ENCODE peak calls at places on chromosomes 13 and 19, in ten cellular contexts. V is A549, X is breast epithelium, E is gastrocnemius medialis, M is sigmoid colon, Q is stomach, T is IMR-90, I is body of pancreas, Y is heart left ventricle, N is transverse colon. A is an unnamed sample. For H3K4me1, the result is how much of the 10 kb centered on the place peaks cover.

GRCh38 chr13:34166406-34166805 is 348.5 kb downstream of the RFC3 start:
- DNase-seq in X (no peak), I (no peak), T (no peak), Y (no peak), Q (no peak), M (no peak), E (no peak), V (no peak), N (no peak), A (no peak)

GRCh38 chr19:16343156-16343555 is 18.5 kb downstream of the KLF2 start:
- DNase-seq in V (no peak), Q (no peak), E (no peak), M (no peak), I (no peak), N (no peak), Y (no peak), T (no peak), X (no peak), A (no peak)

GRCh38 chr19:14821958-14822357 is 13.0 kb downstream of the OR7A5 start:
- DNase-seq in M (no peak), E (no peak), Y (no peak), T (no peak), I (no peak), Q (no peak), N (no peak), X (no peak), V (no peak), A (no peak)

GRCh38 chr13:102962430-102962829 is 103.8 kb downstream of the SLC10A2 start:
- DNase-seq in V (no peak), Q (no peak), Y (no peak), M (no peak), N (no peak), I (no peak), X (no peak), E (no peak), T (no peak), A (no peak)

GRCh38 chr13:40483601-40484000 is 182.8 kb downstream of the FOXO1 start:
- DNase-seq in V (no peak), M (no peak), X (no peak), Q (no peak), I (peak), N (no peak), Y (peak), E (no peak), T (no peak), A (no peak)

GRCh38 chr13:72199640-72200039 is 332.6 kb upstream of the DACH1 start:
- DNase-seq in Q (no peak), Y (no peak), E (no peak), I (no peak), X (no peak), V (no peak), M (no peak), N (no peak), T (no peak), A (no peak)

GRCh38 chr13:67351915-67352314 is 121.8 kb upstream of the PCDH9 start:
- DNase-seq in N (no peak), X (no peak), I (no peak), Y (no peak), V (no peak), T (peak), Q (no peak), M (no peak), E (no peak), A (no peak)

GRCh38 chr19:35299523-35300339 is 7.8 kb downstream of the MAG start:
- DNase-seq in X (no peak), E (no peak), T (no peak), I (no peak), N (no peak), M (no peak), Y (no peak), V (no peak), Q (no peak), A (no peak)

GRCh38 chr13:111926501-111927180 is 140.3 kb upstream of the SOX1 start:
- DNase-seq in X (no peak), E (no peak), N (no peak), Y (no peak), Q (peak), T (no peak), V (no peak), I (no peak), M (no peak), A (no peak)

GRCh38 chr13:44795176-44795575 is 194.1 kb downstream of the NUFIP1 start:
- DNase-seq in I (no peak), E (no peak), T (peak), M (no peak), Y (no peak), X (no peak), N (no peak), Q (no peak), V (no peak), A (no peak)

GRCh38 chr19:55552620-55553019 is 7.3 kb upstream of the SBK3 start:
- DNase-seq in I (no peak), T (peak), V (no peak), M (no peak), N (no peak), E (no peak), Q (no peak), Y (no peak), X (peak), A (no peak)

GRCh38 chr19:4911786-4912672 is 2.7 kb downstream of the UHRF1 start:
- DNase-seq in T (peak), V (peak), N (peak), X (peak), I (peak), E (peak), Q (peak), Y (peak), M (peak), A (peak)

GRCh38 chr13:48508001-48508400 is 24.9 kb downstream of the RCBTB2 start:
- DNase-seq in E (no peak), I (no peak), N (no peak), Q (no peak), X (no peak), T (no peak), M (no peak), Y (no peak), V (no peak), A (no peak)

GRCh38 chr13:84894749-84895148 is 904.5 kb downstream of the SLITRK6 start:
- DNase-seq in I (no peak), M (no peak), T (no peak), V (no peak), N (no peak), E (no peak), Q (no peak), Y (no peak), X (no peak), A (no peak)

GRCh38 chr19:23778566-23778965 is 19.9 kb upstream of the ZNF681 start:
- DNase-seq in M (no peak), I (no peak), E (no peak), Y (no peak), T (no peak), Q (no peak), N (no peak), V (no peak), X (no peak), A (no peak)

GRCh38 chr19:4523306-4524110 is 5.2 kb upstream of the PLIN4 start:
- DNase-seq in E (peak), Y (peak), N (peak), Q (peak), V (peak), X (no peak), M (no peak), I (peak), T (peak), A (no peak)

GRCh38 chr19:6021878-6022569 is 44.1 kb upstream of the RANBP3 start:
- DNase-seq in N (peak), M (peak), E (peak), X (peak), Y (peak), V (peak), Q (peak), I (peak), T (peak), A (peak)

GRCh38 chr13:107743100-107743499 is 472.2 kb downstream of the LIG4 start:
- DNase-seq in T (peak), Q (no peak), M (no peak), X (no peak), V (no peak), E (no peak), Y (no peak), N (no peak), I (no peak), A (no peak)

GRCh38 chr13:97000295-97000925 is 6.1 kb upstream of the OXGR1 start:
- DNase-seq in X (no peak), N (no peak), Q (no peak), M (no peak), E (no peak), V (no peak), T (peak), Y (no peak), I (no peak), A (no peak)

GRCh38 chr13:24459234-24459633 is 53.3 kb downstream of the PARP4 start:
- DNase-seq in N (no peak), M (no peak), Y (no peak), Q (no peak), T (peak), V (no peak), X (no peak), E (no peak), I (no peak), A (no peak)

GRCh38 chr19:15195381-15195964 is 5.3 kb downstream of the NOTCH3 start:
- DNase-seq in X (peak), M (no peak), V (no peak), I (peak), N (peak), Y (peak), Q (peak), T (peak), E (no peak), A (peak)

GRCh38 chr19:40006273-40006691 is 9.4 kb downstream of the ZNF546 start:
- DNase-seq in Y (no peak), X (no peak), I (no peak), N (no peak), Q (no peak), T (peak), E (no peak), V (no peak), M (no peak), A (no peak)

GRCh38 chr13:102799544-102800144 is 725 bp downstream of the BIVM start:
- DNase-seq in V (peak), T (peak), M (peak), E (peak), I (peak), Q (peak), N (peak), Y (peak), X (no peak), A (no peak)

GRCh38 chr13:36819811-36820140 is 754 bp downstream of the RFXAP start:
- DNase-seq in V (peak), I (no peak), E (no peak), Q (no peak), Y (no peak), N (no peak), X (no peak), T (peak), M (no peak), A (no peak)

GRCh38 chr13:25874907-25875306 is 176.9 kb downstream of the SHISA2 start:
- DNase-seq in Q (no peak), X (no peak), T (no peak), V (no peak), I (no peak), M (no peak), N (peak), E (no peak), Y (no peak), A (no peak)

GRCh38 chr13:98144501-98145350 is 1.8 kb downstream of the FARP1 start:
- DNase-seq in I (peak), Q (no peak), V (peak), N (no peak), T (peak), E (no peak), X (no peak), M (no peak), Y (no peak), A (no peak)

GRCh38 chr19:18141031-18141430 is 11.9 kb upstream of the PIK3R2 start:
- DNase-seq in T (no peak), V (no peak), Y (no peak), X (no peak), I (no peak), Q (no peak), N (no peak), E (no peak), M (no peak), A (no peak)

GRCh38 chr13:37608750-37609339 is 10.3 kb upstream of the POSTN start:
- DNase-seq in T (no peak), N (no peak), Y (no peak), X (no peak), V (no peak), M (no peak), Q (no peak), E (no peak), I (no peak), A (no peak)

GRCh38 chr19:31127132-31127967 is 221.9 kb downstream of the TSHZ3 start:
- DNase-seq in T (peak), X (no peak), V (peak), I (no peak), E (no peak), Y (no peak), Q (no peak), N (peak), M (peak), A (peak)

GRCh38 chr19:17575871-17576757 is 20.7 kb downstream of the COLGALT1 start:
- DNase-seq in Q (no peak), T (no peak), M (no peak), E (no peak), I (no peak), N (peak), V (peak), Y (no peak), X (no peak), A (no peak)

GRCh38 chr19:39362682-39363657 is 20.7 kb downstream of the SAMD4B start:
- DNase-seq in Y (no peak), V (no peak), Q (no peak), X (no peak), M (no peak), T (peak), I (no peak), N (no peak), E (no peak), A (no peak)

GRCh38 chr13:97127842-97128241 is 94.3 kb upstream of the MBNL2 start:
- DNase-seq in M (no peak), E (no peak), Y (no peak), N (no peak), X (no peak), I (no peak), Q (no peak), T (no peak), V (no peak), A (no peak)

GRCh38 chr19:46385636-46386035 is 27.7 kb downstream of the CCDC8 start:
- DNase-seq in I (peak), Y (no peak), X (no peak), T (no peak), Q (no peak), E (no peak), N (no peak), V (no peak), M (peak), A (no peak)

GRCh38 chr19:41921280-41922219 is 6.7 kb downstream of the ERFL start:
- DNase-seq in X (no peak), E (no peak), V (no peak), M (no peak), I (no peak), Q (no peak), T (no peak), Y (no peak), N (no peak), A (no peak)

GRCh38 chr19:1019980-1020867 is 699 bp downstream of the TMEM259 start:
- DNase-seq in Q (no peak), I (no peak), M (peak), Y (peak), X (no peak), E (no peak), V (no peak), T (no peak), N (no peak), A (peak)

GRCh38 chr19:1018932-1019615 is 1.8 kb downstream of the TMEM259 start:
- DNase-seq in N (no peak), M (no peak), V (no peak), E (no peak), X (no peak), Y (no peak), I (no peak), T (no peak), Q (no peak), A (no peak)

GRCh38 chr19:1018393-1018792 is 2.5 kb downstream of the TMEM259 start:
- DNase-seq in X (no peak), T (no peak), Q (no peak), V (no peak), Y (no peak), N (no peak), I (no peak), E (no peak), M (no peak), A (no peak)

GRCh38 chr19:1019616-1019961 is 1.3 kb downstream of the TMEM259 start:
- DNase-seq in M (no peak), Y (no peak), N (no peak), T (no peak), Q (no peak), I (no peak), E (no peak), V (no peak), X (no peak), A (no peak)

DNA sequence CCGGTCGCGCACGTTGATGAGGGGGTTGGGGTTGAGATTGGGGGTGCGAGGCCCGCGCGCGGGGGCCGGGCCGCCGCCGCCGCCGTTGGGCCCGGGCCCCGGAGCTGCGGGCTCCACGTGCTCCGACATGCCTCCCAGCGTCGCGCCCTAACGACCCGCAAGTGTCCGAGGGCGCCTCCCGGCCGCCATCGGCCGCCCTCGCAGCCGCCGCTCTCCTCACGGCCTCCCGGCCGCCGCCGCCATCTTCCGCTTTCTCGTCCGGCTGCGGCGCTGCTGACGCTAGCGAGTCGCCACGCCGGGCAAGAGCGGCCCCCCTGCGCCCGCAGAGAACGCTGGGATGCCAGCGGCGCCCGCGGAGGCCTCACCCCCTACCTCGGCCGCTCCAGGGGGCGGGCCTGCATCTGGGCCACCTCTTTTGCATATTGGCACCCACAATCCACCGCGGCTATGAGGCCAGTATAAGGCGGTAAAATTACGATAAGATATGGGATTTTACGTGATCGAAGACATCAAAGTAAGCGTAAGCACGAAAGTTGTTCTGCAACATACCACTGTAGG is at the start of gene TMEM259:
- DNase-seq in E (peak), M (peak), V (peak), Y (peak), X (peak), Q (peak), T (peak), N (peak), I (peak), A (peak)
- TF ChIP-seq POLR2A in E (peak), M (no peak), V (peak), Y (peak), X (no peak), Q (no peak), T (no peak), N (peak), I (peak), A (peak)

GRCh38 chr13:113849546-113849945 is 14.3 kb downstream of the GAS6 start:
- DNase-seq in Q (no peak), X (no peak), N (no peak), E (no peak), I (no peak), V (no peak), T (no peak), Y (no peak), M (no peak), A (no peak)
- H3K4me1 ChIP-seq in Q (half or more), X (under half), N (under half), E (under half), I (under half), V (under half), T (under half), Y (half or more), M (under half), A (under half)

GRCh38 chr19:48724796-48725753 is 5.5 kb upstream of the MAMSTR start:
- DNase-seq in M (peak), T (peak), Y (peak), N (peak), Q (no peak), X (no peak), I (peak), E (no peak), V (peak), A (peak)
- H3K4me3 ChIP-seq in M (no peak), T (no peak), Y (no peak), N (no peak), Q (no peak), X (peak), I (no peak), E (no peak), V (no peak), A (no peak)

DNA sequence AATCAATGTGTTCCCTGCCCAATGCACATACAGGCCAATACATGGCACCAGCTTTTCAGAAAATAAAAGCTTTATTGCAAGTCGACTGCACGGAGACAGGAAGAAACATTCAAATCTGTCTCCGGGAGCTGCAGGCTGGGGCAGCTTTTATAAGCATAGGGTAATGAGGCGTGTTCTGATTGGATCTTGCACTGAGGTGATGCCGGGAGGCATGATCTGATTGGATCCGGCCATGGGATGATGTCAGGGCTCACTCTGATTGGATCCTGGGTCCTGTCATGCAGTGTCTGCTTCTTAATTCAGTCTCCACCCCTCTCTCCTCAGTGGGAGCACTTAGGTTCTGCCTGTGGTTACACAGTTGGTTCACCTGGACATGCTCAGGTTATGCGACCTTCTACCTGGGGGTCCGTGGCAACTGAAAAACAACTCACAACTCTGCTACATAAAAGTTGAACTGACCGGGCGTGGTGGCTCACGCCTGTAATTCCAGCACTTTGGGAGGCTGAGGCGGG is 11.8 kb upstream of the FBN3 start:
- DNase-seq in Y (no peak), T (no peak), E (no peak), I (peak), V (peak), N (no peak), Q (peak), M (no peak), X (no peak), A (no peak)
- TF ChIP-seq POLR2A in Y (no peak), T (no peak), E (no peak), I (no peak), V (no peak), N (no peak), Q (no peak), M (no peak), X (no peak), A (no peak)

GRCh38 chr13:80342541-80343371 is 1.8 kb upstream of the SPRY2 start:
- DNase-seq in I (peak), N (peak), Y (peak), M (peak), X (peak), V (peak), E (peak), Q (peak), T (peak), A (peak)

GRCh38 chr13:80339841-80340642 is 884 bp downstream of the SPRY2 start:
- DNase-seq in N (peak), I (peak), X (peak), T (peak), M (peak), Q (peak), Y (peak), V (peak), E (peak), A (peak)

GRCh38 chr13:80340643-80341097 is 256 bp downstream of the SPRY2 start:
- DNase-seq in T (peak), I (no peak), Q (no peak), X (peak), M (peak), E (no peak), N (no peak), Y (peak), V (peak), A (no peak)

GRCh38 chr13:80341771-80342271 is 895 bp upstream of the SPRY2 start:
- DNase-seq in Q (no peak), M (peak), V (peak), N (peak), T (peak), I (peak), X (peak), Y (peak), E (peak), A (peak)

DNA sequence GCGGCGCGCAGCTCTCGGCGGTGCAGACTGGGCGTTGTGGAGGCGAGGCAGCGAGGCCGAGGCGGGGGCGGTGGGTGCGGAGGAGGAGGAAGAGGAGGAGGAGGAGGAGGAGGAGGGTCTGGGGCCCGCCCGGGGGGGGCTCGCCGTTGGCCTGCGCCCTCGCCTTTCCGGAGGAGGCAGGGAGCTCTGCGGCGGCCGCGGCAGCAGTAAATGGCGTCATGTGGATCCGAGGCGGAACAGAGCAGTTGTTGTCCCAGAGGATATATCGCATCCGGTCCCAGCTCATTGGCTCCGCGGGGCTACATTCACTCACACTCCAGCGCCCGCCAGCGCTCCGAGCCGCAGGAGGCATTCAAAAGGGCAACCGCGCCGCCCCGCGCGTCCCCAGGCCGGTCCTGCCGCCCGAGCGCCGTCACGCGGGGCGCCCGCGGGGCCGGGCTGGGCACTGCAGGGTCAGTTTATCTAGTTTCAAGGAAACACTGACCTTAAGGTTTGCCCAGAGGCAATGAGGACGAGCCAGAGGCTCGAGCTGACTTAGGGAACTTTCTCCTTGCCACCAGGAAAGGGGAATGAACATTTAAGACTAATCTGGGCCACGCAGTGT is at the start of gene SPRY2:
- DNase-seq in E (peak), I (peak), X (peak), Y (peak), T (peak), M (peak), Q (peak), N (peak), V (peak), A (peak)
- H3K4me1 ChIP-seq in E (under half), I (under half), X (under half), Y (under half), T (under half), M (under half), Q (under half), N (under half), V (under half), A (under half)

GRCh38 chr19:13014921-13015280 is 19.6 kb downstream of the NFIX start:
- DNase-seq in I (no peak), Y (no peak), N (no peak), M (no peak), T (no peak), X (no peak), E (no peak), Q (no peak), V (no peak), A (no peak)
- H3K4me3 ChIP-seq in I (no peak), Y (no peak), N (no peak), M (no peak), T (no peak), X (peak), E (peak), Q (no peak), V (no peak), A (peak)